ENCODE peak calls at places on chromosome 11, in four cellular contexts. One of them, this sample, is unnamed.

GRCh38 chr11:113440816-113441215 is 34.4 kb downstream of the DRD2 start:
- DNase-seq in gastrocnemius medialis: no peak
- DNase-seq in heart left ventricle: no peak
- DNase-seq in ovary: no peak
- DNase-seq in this sample: no peak

GRCh38 chr11:118045191-118045590 is 31.7 kb upstream of the TMPRSS4 start:
- DNase-seq in heart left ventricle: no peak
- DNase-seq in gastrocnemius medialis: no peak
- DNase-seq in ovary: no peak
- DNase-seq in this sample: no peak

GRCh38 chr11:12275818-12276217 is 101.6 kb upstream of the PARVA start:
- DNase-seq in gastrocnemius medialis: no peak
- DNase-seq in heart left ventricle: peak
- DNase-seq in ovary: no peak
- DNase-seq in this sample: peak

GRCh38 chr11:12224537-12224893 is 114.1 kb downstream of the MICAL2 start:
- DNase-seq in ovary: peak
- DNase-seq in heart left ventricle: peak
- DNase-seq in gastrocnemius medialis: peak
- DNase-seq in this sample: peak

GRCh38 chr11:94144664-94145063 is 16.0 kb downstream of the PANX1 start:
- DNase-seq in gastrocnemius medialis: no peak
- DNase-seq in heart left ventricle: no peak
- DNase-seq in ovary: no peak
- DNase-seq in this sample: no peak

GRCh38 chr11:128451651-128452470 is 135.5 kb downstream of the ETS1 start:
- DNase-seq in gastrocnemius medialis: no peak
- DNase-seq in ovary: peak
- DNase-seq in heart left ventricle: peak
- DNase-seq in this sample: peak

GRCh38 chr11:69229521-69229920 is 64.4 kb upstream of the MYEOV start:
- DNase-seq in gastrocnemius medialis: no peak
- DNase-seq in ovary: no peak
- DNase-seq in heart left ventricle: peak
- DNase-seq in this sample: peak

GRCh38 chr11:14908214-14908880 is 16.3 kb upstream of the CYP2R1 start:
- DNase-seq in gastrocnemius medialis: no peak
- DNase-seq in heart left ventricle: no peak
- DNase-seq in ovary: no peak
- DNase-seq in this sample: no peak

GRCh38 chr11:34342008-34342533 is 15.7 kb downstream of the ABTB2 start:
- DNase-seq in heart left ventricle: peak
- DNase-seq in gastrocnemius medialis: peak
- DNase-seq in ovary: peak
- DNase-seq in this sample: no peak

GRCh38 chr11:97905101-97905500 is 1115.6 kb upstream of the CNTN5 start:
- DNase-seq in ovary: no peak
- DNase-seq in gastrocnemius medialis: no peak
- DNase-seq in heart left ventricle: no peak
- DNase-seq in this sample: no peak

GRCh38 chr11:23021287-23021863 is 161.1 kb upstream of the CCDC179 start:
- DNase-seq in ovary: no peak
- DNase-seq in gastrocnemius medialis: no peak
- DNase-seq in heart left ventricle: no peak
- DNase-seq in this sample: no peak

GRCh38 chr11:33682446-33682845 is 18.2 kb downstream of the C11orf91 start:
- DNase-seq in heart left ventricle: no peak
- DNase-seq in gastrocnemius medialis: no peak
- DNase-seq in ovary: no peak
- DNase-seq in this sample: no peak

GRCh38 chr11:70497536-70498075 is 99.3 kb downstream of the CTTN start:
- DNase-seq in ovary: no peak
- DNase-seq in heart left ventricle: no peak
- DNase-seq in gastrocnemius medialis: no peak
- DNase-seq in this sample: no peak

GRCh38 chr11:26971961-26972360 is 22.0 kb upstream of the FIBIN start:
- DNase-seq in ovary: no peak
- DNase-seq in heart left ventricle: no peak
- DNase-seq in gastrocnemius medialis: no peak
- DNase-seq in this sample: no peak

GRCh38 chr11:6928916-6929315 is 2.7 kb downstream of the ZNF215 start:
- DNase-seq in ovary: no peak
- DNase-seq in heart left ventricle: no peak
- DNase-seq in gastrocnemius medialis: no peak
- DNase-seq in this sample: no peak

GRCh38 chr11:36469063-36469462 is 41.0 kb downstream of the TRAF6 start:
- DNase-seq in gastrocnemius medialis: no peak
- DNase-seq in ovary: no peak
- DNase-seq in heart left ventricle: no peak
- DNase-seq in this sample: no peak

GRCh38 chr11:11841121-11841604 is 609 bp upstream of the USP47 start:
- DNase-seq in ovary: no peak
- DNase-seq in gastrocnemius medialis: peak
- DNase-seq in heart left ventricle: peak
- DNase-seq in this sample: no peak

GRCh38 chr11:124900464-124900863 is 2.8 kb upstream of the ROBO4 start:
- DNase-seq in gastrocnemius medialis: no peak
- DNase-seq in ovary: peak
- DNase-seq in heart left ventricle: no peak
- DNase-seq in this sample: peak

GRCh38 chr11:131413217-131413616 is 42.8 kb downstream of the NTM start:
- DNase-seq in heart left ventricle: no peak
- DNase-seq in gastrocnemius medialis: no peak
- DNase-seq in ovary: no peak
- DNase-seq in this sample: no peak

GRCh38 chr11:13045734-13046133 is 36.6 kb downstream of the RASSF10 start:
- DNase-seq in gastrocnemius medialis: no peak
- DNase-seq in heart left ventricle: no peak
- DNase-seq in ovary: no peak
- DNase-seq in this sample: no peak

DNA sequence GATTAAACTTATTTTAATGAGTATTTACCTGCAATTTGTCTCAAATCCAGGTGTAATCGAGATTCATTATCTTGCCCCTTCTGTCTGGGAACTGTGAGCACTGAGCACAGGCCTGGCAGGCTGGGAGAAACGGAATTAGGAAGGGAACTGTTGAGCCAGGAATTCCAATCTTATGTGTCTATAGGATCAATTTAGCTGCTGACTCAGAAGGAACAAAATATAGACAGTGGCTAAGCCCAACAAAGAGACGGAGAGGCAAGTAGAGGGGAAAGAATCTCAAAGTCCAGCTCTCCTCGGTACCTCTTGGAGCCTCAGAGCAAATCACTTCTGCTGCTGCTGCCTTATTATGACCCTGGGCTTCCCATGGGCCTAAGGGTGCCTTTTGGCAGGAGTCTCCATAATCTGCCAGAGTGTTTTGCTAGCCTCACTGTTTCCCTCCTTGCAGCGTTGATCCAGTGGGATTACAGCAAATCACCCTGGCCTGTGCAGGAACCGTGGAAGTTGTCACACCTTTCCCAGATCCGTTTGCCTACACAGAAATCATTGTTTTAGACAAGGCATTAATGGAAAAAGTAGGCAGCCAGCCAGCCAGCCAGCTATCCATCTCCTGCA is 31.7 kb downstream of the PAX6 start:
- DNase-seq in gastrocnemius medialis: no peak
- DNase-seq in ovary: no peak
- DNase-seq in heart left ventricle: no peak
- DNase-seq in this sample: no peak
- TF ChIP-seq POLR2A in gastrocnemius medialis: no peak
- TF ChIP-seq POLR2A in ovary: no peak
- TF ChIP-seq POLR2A in heart left ventricle: no peak
- TF ChIP-seq POLR2A in this sample: no peak

GRCh38 chr11:107969219-107969618 is 39.5 kb upstream of the CUL5 start:
- DNase-seq in heart left ventricle: no peak
- DNase-seq in gastrocnemius medialis: no peak
- DNase-seq in ovary: no peak
- DNase-seq in this sample: no peak
- TF ChIP-seq POLR2A in heart left ventricle: no peak
- TF ChIP-seq POLR2A in gastrocnemius medialis: no peak
- TF ChIP-seq POLR2A in ovary: no peak
- TF ChIP-seq POLR2A in this sample: no peak

GRCh38 chr11:85539740-85540139 is 87.4 kb downstream of the DLG2 start:
- DNase-seq in ovary: no peak
- DNase-seq in gastrocnemius medialis: no peak
- DNase-seq in heart left ventricle: no peak
- DNase-seq in this sample: no peak

GRCh38 chr11:85540635-85541034 is 86.5 kb downstream of the DLG2 start:
- DNase-seq in gastrocnemius medialis: no peak
- DNase-seq in heart left ventricle: no peak
- DNase-seq in ovary: peak
- DNase-seq in this sample: no peak

GRCh38 chr11:85539029-85539689 is 88.0 kb downstream of the DLG2 start:
- DNase-seq in heart left ventricle: no peak
- DNase-seq in ovary: no peak
- DNase-seq in gastrocnemius medialis: peak
- DNase-seq in this sample: no peak

GRCh38 chr11:85540181-85540580 is 87.0 kb downstream of the DLG2 start:
- DNase-seq in heart left ventricle: no peak
- DNase-seq in gastrocnemius medialis: no peak
- DNase-seq in ovary: no peak
- DNase-seq in this sample: no peak

DNA sequence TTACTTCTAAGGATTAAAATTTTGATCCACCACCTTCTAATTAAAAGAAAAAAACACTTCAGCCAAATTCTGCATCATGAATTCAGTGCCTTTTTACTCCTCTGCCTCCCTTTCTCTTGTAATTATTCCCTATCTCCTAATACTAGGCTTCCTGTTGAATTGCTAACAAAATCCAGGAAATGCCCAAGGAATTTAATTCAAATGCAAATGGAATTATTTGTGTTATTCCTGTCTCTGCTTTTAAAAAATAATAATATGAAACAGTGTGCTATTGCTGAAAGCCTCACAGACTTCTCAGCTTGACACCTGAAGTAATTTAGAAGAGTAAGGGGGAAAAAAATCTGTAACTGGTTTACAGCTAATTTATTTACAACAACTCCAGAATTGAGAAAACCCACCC is 85.5 kb downstream of the DLG2 start:
- DNase-seq in heart left ventricle: no peak
- DNase-seq in ovary: no peak
- DNase-seq in gastrocnemius medialis: no peak
- DNase-seq in this sample: no peak
- TF ChIP-seq POLR2A in heart left ventricle: no peak
- TF ChIP-seq POLR2A in ovary: no peak
- TF ChIP-seq POLR2A in gastrocnemius medialis: no peak
- TF ChIP-seq POLR2A in this sample: no peak

GRCh38 chr11:46698597-46698996 is 1.8 kb downstream of the ARHGAP1 start:
- DNase-seq in heart left ventricle: no peak
- DNase-seq in gastrocnemius medialis: no peak
- DNase-seq in ovary: no peak
- DNase-seq in this sample: no peak

GRCh38 chr11:46697303-46697702 is 3.1 kb downstream of the ARHGAP1 start:
- DNase-seq in ovary: no peak
- DNase-seq in heart left ventricle: peak
- DNase-seq in gastrocnemius medialis: no peak
- DNase-seq in this sample: no peak

GRCh38 chr11:46697723-46698122 is 2.7 kb downstream of the ARHGAP1 start:
- DNase-seq in heart left ventricle: no peak
- DNase-seq in ovary: no peak
- DNase-seq in gastrocnemius medialis: no peak
- DNase-seq in this sample: no peak

GRCh38 chr11:46700251-46701077 is at the start of the genes ARHGAP1 and ZNF408:
- DNase-seq in heart left ventricle: peak
- DNase-seq in ovary: peak
- DNase-seq in gastrocnemius medialis: peak
- DNase-seq in this sample: peak

DNA sequence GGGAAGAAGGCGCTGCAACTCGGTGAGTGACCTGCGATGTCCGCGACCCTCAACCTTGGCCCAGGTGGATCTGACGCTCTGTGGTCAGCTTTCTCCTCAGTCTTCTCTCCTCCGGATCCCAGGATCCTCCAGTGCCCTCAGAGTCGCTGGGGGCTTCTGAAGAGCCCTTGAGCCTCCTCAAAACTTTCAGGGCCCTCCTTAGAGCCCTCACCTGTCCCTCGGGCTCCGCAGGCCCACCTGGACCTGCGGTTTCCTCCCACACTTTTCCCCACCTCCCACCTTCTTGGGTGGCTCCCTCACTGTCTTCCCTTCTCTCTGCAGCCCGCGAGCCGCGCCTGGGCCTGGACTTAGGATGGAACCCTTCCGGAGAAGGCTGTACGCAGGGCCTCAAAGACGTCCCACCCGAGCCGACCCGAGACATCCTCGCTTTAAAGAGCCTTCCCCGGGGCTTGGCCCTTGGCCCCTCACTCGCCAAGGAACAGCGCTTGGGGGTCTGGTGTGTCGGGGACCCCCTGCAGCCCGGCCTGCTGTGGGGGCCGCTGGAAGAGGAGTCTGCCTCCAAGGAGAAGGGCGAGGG is 335 bp downstream of the ZNF408 start:
- DNase-seq in ovary: peak
- DNase-seq in heart left ventricle: no peak
- DNase-seq in gastrocnemius medialis: no peak
- DNase-seq in this sample: no peak
- TF ChIP-seq POLR2A in ovary: no peak
- TF ChIP-seq POLR2A in heart left ventricle: no peak
- TF ChIP-seq POLR2A in gastrocnemius medialis: no peak
- TF ChIP-seq POLR2A in this sample: no peak